ENCODE peak calls at places on chromosomes 1 and 21, in ten cellular contexts. One of them, this sample, is unnamed.
A peak's percentile ranks its signal among the peaks of the same experiment; 100 is the strongest.

GRCh38 chr1:167617950-167618269 is 12.1 kb upstream of the RCSD1 start:
- DNase-seq in memory B cell: no peak
- DNase-seq in body of pancreas: no peak
- DNase-seq in heart right ventricle: no peak
- DNase-seq in GM23248: no peak
- DNase-seq in activated T-cell treated with anti-CD3 and anti-CD28 coated beads for 1 hour: no peak
- DNase-seq in NCI-H510A: no peak
- DNase-seq in astrocyte of the hippocampus: no peak
- DNase-seq in activated CD8-positive, alpha-beta memory T cell treated with anti-CD3 and anti-CD28 coated beads, Interleukin-2, amount 50 U/mL, for 4 hours: no peak
- DNase-seq in activated naive CD4-positive, alpha-beta T cell treated with anti-CD3 and anti-CD28 coated beads, Interleukin-2, amount 10 ng/mL, durations not matched to agents 7 days and 5 days: no peak
- DNase-seq in this sample: no peak

GRCh38 chr1:94698341-94698740 is 121.8 kb upstream of the SLC44A3 start:
- DNase-seq in memory B cell: no peak
- DNase-seq in activated CD8-positive, alpha-beta memory T cell treated with anti-CD3 and anti-CD28 coated beads, Interleukin-2, amount 50 U/mL, for 4 hours: no peak
- DNase-seq in body of pancreas: no peak
- DNase-seq in NCI-H510A: no peak
- DNase-seq in activated T-cell treated with anti-CD3 and anti-CD28 coated beads for 1 hour: no peak
- DNase-seq in astrocyte of the hippocampus: peak; percentile 29
- DNase-seq in GM23248: peak; percentile 63
- DNase-seq in heart right ventricle: no peak
- DNase-seq in activated naive CD4-positive, alpha-beta T cell treated with anti-CD3 and anti-CD28 coated beads, Interleukin-2, amount 10 ng/mL, durations not matched to agents 7 days and 5 days: no peak
- DNase-seq in this sample: no peak

GRCh38 chr21:24939288-24939687 is 668.0 kb downstream of the MRPL39 start:
- DNase-seq in activated T-cell treated with anti-CD3 and anti-CD28 coated beads for 1 hour: no peak
- DNase-seq in activated naive CD4-positive, alpha-beta T cell treated with anti-CD3 and anti-CD28 coated beads, Interleukin-2, amount 10 ng/mL, durations not matched to agents 7 days and 5 days: no peak
- DNase-seq in NCI-H510A: no peak
- DNase-seq in astrocyte of the hippocampus: peak; percentile 74
- DNase-seq in heart right ventricle: no peak
- DNase-seq in activated CD8-positive, alpha-beta memory T cell treated with anti-CD3 and anti-CD28 coated beads, Interleukin-2, amount 50 U/mL, for 4 hours: no peak
- DNase-seq in body of pancreas: peak; percentile 17
- DNase-seq in GM23248: no peak
- DNase-seq in memory B cell: no peak
- DNase-seq in this sample: no peak

GRCh38 chr21:43775795-43776430 is at the start of gene CSTB:
- DNase-seq in activated T-cell treated with anti-CD3 and anti-CD28 coated beads for 1 hour: peak; percentile 78
- DNase-seq in astrocyte of the hippocampus: peak; percentile 87
- DNase-seq in memory B cell: peak; percentile 89
- DNase-seq in body of pancreas: peak; percentile 70
- DNase-seq in heart right ventricle: peak; percentile 84
- DNase-seq in activated naive CD4-positive, alpha-beta T cell treated with anti-CD3 and anti-CD28 coated beads, Interleukin-2, amount 10 ng/mL, durations not matched to agents 7 days and 5 days: peak; percentile 93
- DNase-seq in GM23248: peak; percentile 79
- DNase-seq in NCI-H510A: peak; percentile 72
- DNase-seq in activated CD8-positive, alpha-beta memory T cell treated with anti-CD3 and anti-CD28 coated beads, Interleukin-2, amount 50 U/mL, for 4 hours: peak; percentile 86
- DNase-seq in this sample: no peak

GRCh38 chr21:25313891-25314646 is 293.2 kb downstream of the MRPL39 start:
- DNase-seq in heart right ventricle: no peak
- DNase-seq in body of pancreas: no peak
- DNase-seq in activated T-cell treated with anti-CD3 and anti-CD28 coated beads for 1 hour: no peak
- DNase-seq in memory B cell: no peak
- DNase-seq in activated naive CD4-positive, alpha-beta T cell treated with anti-CD3 and anti-CD28 coated beads, Interleukin-2, amount 10 ng/mL, durations not matched to agents 7 days and 5 days: no peak
- DNase-seq in activated CD8-positive, alpha-beta memory T cell treated with anti-CD3 and anti-CD28 coated beads, Interleukin-2, amount 50 U/mL, for 4 hours: no peak
- DNase-seq in astrocyte of the hippocampus: peak; percentile 47
- DNase-seq in NCI-H510A: no peak
- DNase-seq in GM23248: peak; percentile 56
- DNase-seq in this sample: no peak

GRCh38 chr1:212281589-212281988 is 3.6 kb upstream of the PPP2R5A start:
- DNase-seq in heart right ventricle: no peak
- DNase-seq in body of pancreas: no peak
- DNase-seq in activated naive CD4-positive, alpha-beta T cell treated with anti-CD3 and anti-CD28 coated beads, Interleukin-2, amount 10 ng/mL, durations not matched to agents 7 days and 5 days: no peak
- DNase-seq in astrocyte of the hippocampus: no peak
- DNase-seq in activated T-cell treated with anti-CD3 and anti-CD28 coated beads for 1 hour: no peak
- DNase-seq in NCI-H510A: no peak
- DNase-seq in GM23248: peak; percentile 11
- DNase-seq in memory B cell: no peak
- DNase-seq in activated CD8-positive, alpha-beta memory T cell treated with anti-CD3 and anti-CD28 coated beads, Interleukin-2, amount 50 U/mL, for 4 hours: no peak
- DNase-seq in this sample: no peak

GRCh38 chr1:89998306-89998705 is 3.4 kb downstream of the ZNF326 start:
- DNase-seq in activated T-cell treated with anti-CD3 and anti-CD28 coated beads for 1 hour: no peak
- DNase-seq in activated naive CD4-positive, alpha-beta T cell treated with anti-CD3 and anti-CD28 coated beads, Interleukin-2, amount 10 ng/mL, durations not matched to agents 7 days and 5 days: no peak
- DNase-seq in body of pancreas: no peak
- DNase-seq in activated CD8-positive, alpha-beta memory T cell treated with anti-CD3 and anti-CD28 coated beads, Interleukin-2, amount 50 U/mL, for 4 hours: no peak
- DNase-seq in GM23248: peak; percentile 64
- DNase-seq in heart right ventricle: no peak
- DNase-seq in NCI-H510A: no peak
- DNase-seq in astrocyte of the hippocampus: no peak
- DNase-seq in memory B cell: no peak
- DNase-seq in this sample: no peak

GRCh38 chr1:33094971-33095604 is 14.1 kb downstream of the AZIN2 start:
- DNase-seq in GM23248: peak; percentile 69
- DNase-seq in body of pancreas: peak; percentile 61
- DNase-seq in memory B cell: no peak
- DNase-seq in astrocyte of the hippocampus: peak; percentile 82
- DNase-seq in heart right ventricle: peak; percentile 63
- DNase-seq in activated naive CD4-positive, alpha-beta T cell treated with anti-CD3 and anti-CD28 coated beads, Interleukin-2, amount 10 ng/mL, durations not matched to agents 7 days and 5 days: no peak
- DNase-seq in activated T-cell treated with anti-CD3 and anti-CD28 coated beads for 1 hour: no peak
- DNase-seq in activated CD8-positive, alpha-beta memory T cell treated with anti-CD3 and anti-CD28 coated beads, Interleukin-2, amount 50 U/mL, for 4 hours: peak; percentile 26
- DNase-seq in NCI-H510A: no peak
- DNase-seq in this sample: peak; percentile 31

GRCh38 chr1:25922633-25923567 is 16.7 kb upstream of the STMN1 start:
- DNase-seq in activated CD8-positive, alpha-beta memory T cell treated with anti-CD3 and anti-CD28 coated beads, Interleukin-2, amount 50 U/mL, for 4 hours: peak; percentile 36
- DNase-seq in memory B cell: peak; percentile 22
- DNase-seq in body of pancreas: peak; percentile 40
- DNase-seq in activated naive CD4-positive, alpha-beta T cell treated with anti-CD3 and anti-CD28 coated beads, Interleukin-2, amount 10 ng/mL, durations not matched to agents 7 days and 5 days: peak; percentile 76
- DNase-seq in astrocyte of the hippocampus: peak; percentile 61
- DNase-seq in activated T-cell treated with anti-CD3 and anti-CD28 coated beads for 1 hour: no peak
- DNase-seq in NCI-H510A: peak; percentile 69
- DNase-seq in GM23248: peak; percentile 63
- DNase-seq in heart right ventricle: peak; percentile 35
- DNase-seq in this sample: no peak

GRCh38 chr1:206839857-206840256 is 25.6 kb upstream of the IL20 start:
- DNase-seq in activated naive CD4-positive, alpha-beta T cell treated with anti-CD3 and anti-CD28 coated beads, Interleukin-2, amount 10 ng/mL, durations not matched to agents 7 days and 5 days: no peak
- DNase-seq in NCI-H510A: no peak
- DNase-seq in body of pancreas: no peak
- DNase-seq in activated T-cell treated with anti-CD3 and anti-CD28 coated beads for 1 hour: no peak
- DNase-seq in memory B cell: no peak
- DNase-seq in activated CD8-positive, alpha-beta memory T cell treated with anti-CD3 and anti-CD28 coated beads, Interleukin-2, amount 50 U/mL, for 4 hours: no peak
- DNase-seq in heart right ventricle: no peak
- DNase-seq in astrocyte of the hippocampus: peak; percentile 42
- DNase-seq in GM23248: peak; percentile 63
- DNase-seq in this sample: no peak

This sample was measured in glomerular endothelial cell.